ENCODE peak calls at places on chromosome 20, in four cellular contexts. Q is non-pigmented ciliary epithelial cell; O is stimulated activated CD8-positive, alpha-beta memory T cell treated with anti-CD3 and anti-CD28 coated beads, Interleukin-15, amount 100 ng/mL, for 48 hours; V is iPS DF 19.7. U is an unnamed sample.

GRCh38 chr20:49866051-49866450 is 49.3 kb downstream of the SPATA2 start:
- DNase-seq in V (no peak), O (no peak), Q (peak), U (no peak)

GRCh38 chr20:49809803-49810359 is 2.7 kb upstream of the SLC9A8 start:
- DNase-seq in V (no peak), Q (no peak), O (no peak), U (no peak)

GRCh38 chr20:58990651-58991445 is 9.8 kb downstream of the NELFCD start:
- DNase-seq in Q (no peak), O (no peak), V (no peak), U (no peak)

GRCh38 chr20:36346256-36346655 is 40.1 kb downstream of the DLGAP4 start:
- DNase-seq in Q (no peak), O (no peak), V (no peak), U (no peak)

GRCh38 chr20:51398083-51398482 is 144.4 kb downstream of the NFATC2 start:
- DNase-seq in O (no peak), Q (no peak), V (no peak), U (no peak)

GRCh38 chr20:61502433-61502832 is 250.4 kb downstream of the CDH4 start:
- DNase-seq in O (no peak), Q (no peak), V (no peak), U (no peak)

GRCh38 chr20:38875170-38875993 is 50.8 kb upstream of the FAM83D start:
- DNase-seq in O (peak), Q (no peak), V (no peak), U (no peak)

GRCh38 chr20:37920679-37921322 is 17.9 kb downstream of the VSTM2L start:
- DNase-seq in Q (no peak), V (no peak), O (no peak), U (no peak)

GRCh38 chr20:31712564-31713311 is 9.9 kb downstream of the BCL2L1 start:
- DNase-seq in V (peak), Q (peak), O (no peak), U (peak)

GRCh38 chr20:19786311-19786710 is 28.3 kb downstream of the RIN2 start:
- DNase-seq in Q (peak), O (no peak), V (no peak), U (no peak)

GRCh38 chr20:48983423-48984400 is 62.2 kb downstream of the ARFGEF2 start:
- DNase-seq in Q (peak), V (no peak), O (no peak), U (no peak)

GRCh38 chr20:2695206-2695983 is 2.8 kb downstream of the EBF4 start:
- DNase-seq in O (no peak), Q (no peak), V (no peak), U (no peak)